ENCODE peak calls at places on chromosome 3, in seven cellular contexts. X is lower leg skin; O is natural killer cell treated with Interleukin-12 subunit alpha and Interleukin-12 subunit beta and Interleukin-15 and Interleukin-18, amount 100 ng/mL, for 72 hours; T is ACHN; A is EL; F is activated naive CD4-positive, alpha-beta T cell treated with Interleukin-2 at 50 U/mL for 16 hours; L is T follicular helper cell. K is an unnamed sample.

GRCh38 chr3:134363381-134363755 is 10.9 kb downstream of the AMOTL2 start:
- DNase-seq in X (no peak), O (peak), T (no peak), A (peak), F (no peak), L (no peak), K (no peak)

GRCh38 chr3:178802259-178802658 is 266.0 kb downstream of the KCNMB2 start:
- DNase-seq in X (no peak), O (no peak), T (no peak), A (no peak), F (no peak), L (no peak), K (no peak)

GRCh38 chr3:168559012-168559411 is 463.3 kb upstream of the GOLIM4 start:
- DNase-seq in X (no peak), O (no peak), T (no peak), A (no peak), F (no peak), L (no peak), K (no peak)

GRCh38 chr3:41898631-41899030 is 63.3 kb downstream of the ULK4 start:
- DNase-seq in X (no peak), O (no peak), T (no peak), A (no peak), F (no peak), L (no peak), K (no peak)

GRCh38 chr3:179603831-179604230 is 607 bp downstream of the MRPL47 start:
- DNase-seq in X (no peak), O (no peak), T (no peak), A (no peak), F (no peak), L (no peak), K (no peak)

GRCh38 chr3:50472958-50473357 is 30.5 kb downstream of the CACNA2D2 start:
- DNase-seq in X (no peak), O (no peak), T (no peak), A (no peak), F (no peak), L (no peak), K (no peak)

GRCh38 chr3:146594843-146595482 is 10.2 kb downstream of the PLSCR5 start:
- DNase-seq in X (no peak), O (no peak), T (peak), A (peak), F (no peak), L (no peak), K (no peak)

GRCh38 chr3:150725548-150725947 is 21.8 kb upstream of the ERICH6 start:
- DNase-seq in X (no peak), O (no peak), T (no peak), A (no peak), F (no peak), L (no peak), K (no peak)

GRCh38 chr3:157113832-157114505 is 46.0 kb downstream of the CCNL1 start:
- DNase-seq in X (no peak), O (no peak), T (peak), A (no peak), F (no peak), L (no peak), K (no peak)